ENCODE peak calls at places on chromosomes 11 and 22, in six cellular contexts. One of them, this sample, is unnamed.
A peak's percentile ranks its signal among the peaks of the same experiment; 100 is the strongest.

GRCh38 chr11:116948375-116948774 is 111.0 kb upstream of the APOA1 start:
- DNase-seq in breast epithelium: no peak
- DNase-seq in hepatocyte: no peak
- DNase-seq in adrenal gland: no peak
- DNase-seq in uterus: no peak
- DNase-seq in CD8-positive, alpha-beta memory T cell: no peak
- DNase-seq in this sample: no peak

GRCh38 chr11:88709567-88709966 is 356.2 kb downstream of the GRM5 start:
- DNase-seq in adrenal gland: no peak
- DNase-seq in hepatocyte: no peak
- DNase-seq in CD8-positive, alpha-beta memory T cell: no peak
- DNase-seq in breast epithelium: no peak
- DNase-seq in uterus: no peak
- DNase-seq in this sample: peak; percentile 25

GRCh38 chr22:22836635-22837034 is 51.0 kb upstream of the IGLL5 start:
- DNase-seq in uterus: no peak
- DNase-seq in breast epithelium: no peak
- DNase-seq in hepatocyte: no peak
- DNase-seq in CD8-positive, alpha-beta memory T cell: no peak
- DNase-seq in adrenal gland: no peak
- DNase-seq in this sample: no peak

GRCh38 chr11:123690490-123690889 is 36.1 kb upstream of the SCN3B start:
- DNase-seq in breast epithelium: no peak
- DNase-seq in adrenal gland: no peak
- DNase-seq in CD8-positive, alpha-beta memory T cell: no peak
- DNase-seq in uterus: no peak
- DNase-seq in hepatocyte: peak; percentile 33
- DNase-seq in this sample: no peak

GRCh38 chr22:17972385-17973181 is 51.8 kb downstream of the MICAL3 start:
- DNase-seq in uterus: peak; percentile 31
- DNase-seq in adrenal gland: peak; percentile 62
- DNase-seq in breast epithelium: no peak
- DNase-seq in hepatocyte: no peak
- DNase-seq in CD8-positive, alpha-beta memory T cell: no peak
- DNase-seq in this sample: no peak

GRCh38 chr11:66333896-66334604 is 2.2 kb downstream of the RIN1 start:
- DNase-seq in adrenal gland: no peak
- DNase-seq in breast epithelium: no peak
- DNase-seq in CD8-positive, alpha-beta memory T cell: no peak
- DNase-seq in uterus: no peak
- DNase-seq in hepatocyte: no peak
- DNase-seq in this sample: no peak

GRCh38 chr11:128670631-128671030 is 23.2 kb upstream of the FLI1 start:
- DNase-seq in hepatocyte: no peak
- DNase-seq in CD8-positive, alpha-beta memory T cell: no peak
- DNase-seq in breast epithelium: no peak
- DNase-seq in adrenal gland: no peak
- DNase-seq in uterus: no peak
- DNase-seq in this sample: no peak

GRCh38 chr22:30287626-30288413 is 1.5 kb downstream of the CASTOR1 start:
- DNase-seq in CD8-positive, alpha-beta memory T cell: peak; percentile 79
- DNase-seq in adrenal gland: peak; percentile 93
- DNase-seq in breast epithelium: peak; percentile 86
- DNase-seq in hepatocyte: peak; percentile 93
- DNase-seq in uterus: peak; percentile 88
- DNase-seq in this sample: peak; percentile 90

GRCh38 chr22:29854432-29854831 is 16.4 kb upstream of the ASCC2 start:
- DNase-seq in breast epithelium: no peak
- DNase-seq in CD8-positive, alpha-beta memory T cell: no peak
- DNase-seq in adrenal gland: no peak
- DNase-seq in hepatocyte: no peak
- DNase-seq in uterus: no peak
- DNase-seq in this sample: no peak

GRCh38 chr11:68279676-68280075 is 7.9 kb upstream of the C11orf24 start:
- DNase-seq in breast epithelium: no peak
- DNase-seq in adrenal gland: no peak
- DNase-seq in uterus: no peak
- DNase-seq in hepatocyte: no peak
- DNase-seq in CD8-positive, alpha-beta memory T cell: no peak
- DNase-seq in this sample: no peak

GRCh38 chr11:118448294-118448693 is 12.0 kb downstream of the KMT2A start:
- DNase-seq in breast epithelium: no peak
- DNase-seq in hepatocyte: no peak
- DNase-seq in adrenal gland: no peak
- DNase-seq in CD8-positive, alpha-beta memory T cell: no peak
- DNase-seq in uterus: no peak
- DNase-seq in this sample: no peak

GRCh38 chr11:107043242-107043991 is 25.1 kb upstream of the GUCY1A2 start:
- DNase-seq in CD8-positive, alpha-beta memory T cell: no peak
- DNase-seq in uterus: no peak
- DNase-seq in breast epithelium: no peak
- DNase-seq in hepatocyte: no peak
- DNase-seq in adrenal gland: no peak
- DNase-seq in this sample: no peak

GRCh38 chr11:94519478-94520084 is 7.3 kb downstream of the C11orf97 start:
- DNase-seq in uterus: no peak
- DNase-seq in breast epithelium: no peak
- DNase-seq in adrenal gland: no peak
- DNase-seq in CD8-positive, alpha-beta memory T cell: no peak
- DNase-seq in hepatocyte: peak; percentile 52
- DNase-seq in this sample: no peak

GRCh38 chr22:17103351-17103750 is 17.8 kb downstream of the TMEM121B start:
- DNase-seq in uterus: no peak
- DNase-seq in CD8-positive, alpha-beta memory T cell: no peak
- DNase-seq in breast epithelium: no peak
- DNase-seq in hepatocyte: no peak
- DNase-seq in adrenal gland: no peak
- DNase-seq in this sample: no peak

GRCh38 chr11:74179234-74180126 is 8.4 kb downstream of the PPME1 start:
- DNase-seq in breast epithelium: no peak
- DNase-seq in uterus: no peak
- DNase-seq in CD8-positive, alpha-beta memory T cell: no peak
- DNase-seq in adrenal gland: no peak
- DNase-seq in hepatocyte: no peak
- DNase-seq in this sample: no peak

GRCh38 chr22:27154717-27155116 is 497.3 kb downstream of the MIAT start:
- DNase-seq in breast epithelium: no peak
- DNase-seq in uterus: no peak
- DNase-seq in adrenal gland: peak; percentile 35
- DNase-seq in CD8-positive, alpha-beta memory T cell: no peak
- DNase-seq in hepatocyte: no peak
- DNase-seq in this sample: no peak

GRCh38 chr11:83363280-83363679 is 77.1 kb upstream of the CCDC90B start:
- DNase-seq in uterus: no peak
- DNase-seq in hepatocyte: no peak
- DNase-seq in adrenal gland: no peak
- DNase-seq in CD8-positive, alpha-beta memory T cell: no peak
- DNase-seq in breast epithelium: no peak
- DNase-seq in this sample: no peak

GRCh38 chr11:68663482-68664010 is 20.8 kb upstream of the GAL start:
- DNase-seq in adrenal gland: no peak
- DNase-seq in hepatocyte: no peak
- DNase-seq in breast epithelium: no peak
- DNase-seq in CD8-positive, alpha-beta memory T cell: no peak
- DNase-seq in uterus: no peak
- DNase-seq in this sample: no peak

GRCh38 chr22:20128902-20129746 is 2.5 kb upstream of the ZDHHC8 start:
- DNase-seq in adrenal gland: peak; percentile 68
- DNase-seq in breast epithelium: no peak
- DNase-seq in uterus: no peak
- DNase-seq in hepatocyte: no peak
- DNase-seq in CD8-positive, alpha-beta memory T cell: peak; percentile 40
- DNase-seq in this sample: peak; percentile 35

GRCh38 chr22:29000225-29000556 is 61.4 kb downstream of the C22orf31 start:
- DNase-seq in adrenal gland: no peak
- DNase-seq in hepatocyte: no peak
- DNase-seq in uterus: no peak
- DNase-seq in CD8-positive, alpha-beta memory T cell: no peak
- DNase-seq in breast epithelium: no peak
- DNase-seq in this sample: no peak

GRCh38 chr11:126478466-126478865 is 123.0 kb downstream of the ST3GAL4 start:
- DNase-seq in breast epithelium: no peak
- DNase-seq in hepatocyte: no peak
- DNase-seq in uterus: no peak
- DNase-seq in adrenal gland: no peak
- DNase-seq in CD8-positive, alpha-beta memory T cell: no peak
- DNase-seq in this sample: no peak

GRCh38 chr11:27451528-27451927 is 21.1 kb downstream of the LGR4 start:
- DNase-seq in uterus: no peak
- DNase-seq in adrenal gland: no peak
- DNase-seq in hepatocyte: no peak
- DNase-seq in CD8-positive, alpha-beta memory T cell: no peak
- DNase-seq in breast epithelium: no peak
- DNase-seq in this sample: no peak

DNA sequence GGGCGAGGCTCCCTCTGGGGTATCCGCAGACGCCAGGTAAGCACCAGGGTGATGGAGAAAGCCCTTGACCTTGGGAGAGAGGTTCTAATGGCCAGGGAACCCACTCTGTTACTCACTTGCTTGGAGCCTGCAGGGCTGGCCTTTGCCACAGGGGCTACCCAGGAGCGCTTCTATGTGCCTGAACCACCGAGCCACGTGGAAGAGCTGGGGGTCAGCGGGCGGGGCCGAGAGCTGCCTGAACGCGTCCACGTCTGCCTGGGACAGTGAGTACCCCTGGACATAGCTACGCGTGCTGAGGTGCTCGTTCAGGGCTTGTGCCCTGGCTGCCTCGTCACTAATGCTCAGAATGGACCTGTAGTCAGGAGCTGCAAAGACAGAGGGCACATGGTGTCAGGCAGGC is 9.6 kb downstream of the CARS1 start:
- DNase-seq in CD8-positive, alpha-beta memory T cell: no peak
- DNase-seq in uterus: no peak
- DNase-seq in adrenal gland: no peak
- DNase-seq in breast epithelium: no peak
- DNase-seq in hepatocyte: no peak
- DNase-seq in this sample: no peak
- H3K4me1 ChIP-seq in CD8-positive, alpha-beta memory T cell: peaks cover 19% of the 10 kb centered on the region
- H3K4me1 ChIP-seq in uterus: no peaks in the 10 kb centered on the region
- H3K4me1 ChIP-seq in adrenal gland: peaks cover 38% of the 10 kb centered on the region
- H3K4me1 ChIP-seq in breast epithelium: peaks cover 8% of the 10 kb centered on the region
- H3K4me1 ChIP-seq in hepatocyte: peaks cover 11% of the 10 kb centered on the region
- H3K4me1 ChIP-seq in this sample: no peaks in the 10 kb centered on the region

GRCh38 chr22:42646569-42647525 is 2.3 kb downstream of the CYB5R3 start:
- DNase-seq in breast epithelium: no peak
- DNase-seq in hepatocyte: peak; percentile 69
- DNase-seq in CD8-positive, alpha-beta memory T cell: no peak
- DNase-seq in adrenal gland: peak; percentile 82
- DNase-seq in uterus: peak; percentile 55
- DNase-seq in this sample: peak; percentile 73
- H3K4me1 ChIP-seq in breast epithelium: peaks cover 29% of the 10 kb centered on the region
- H3K4me1 ChIP-seq in hepatocyte: peaks cover 68% of the 10 kb centered on the region
- H3K4me1 ChIP-seq in CD8-positive, alpha-beta memory T cell: peaks cover 37% of the 10 kb centered on the region
- H3K4me1 ChIP-seq in adrenal gland: peaks cover 71% of the 10 kb centered on the region
- H3K4me1 ChIP-seq in uterus: peaks cover 12% of the 10 kb centered on the region
- H3K4me1 ChIP-seq in this sample: peaks cover 47% of the 10 kb centered on the region

GRCh38 chr11:855796-856195 is 13.1 kb downstream of the TSPAN4 start:
- DNase-seq in uterus: no peak
- DNase-seq in CD8-positive, alpha-beta memory T cell: no peak
- DNase-seq in hepatocyte: no peak
- DNase-seq in adrenal gland: no peak
- DNase-seq in breast epithelium: no peak
- DNase-seq in this sample: no peak
- H3K4me1 ChIP-seq in uterus: no peaks in the 10 kb centered on the region
- H3K4me1 ChIP-seq in CD8-positive, alpha-beta memory T cell: no peaks in the 10 kb centered on the region
- H3K4me1 ChIP-seq in hepatocyte: peaks cover 12% of the 10 kb centered on the region
- H3K4me1 ChIP-seq in adrenal gland: peaks cover 10% of the 10 kb centered on the region
- H3K4me1 ChIP-seq in breast epithelium: no peaks in the 10 kb centered on the region
- H3K4me1 ChIP-seq in this sample: peaks cover 6% of the 10 kb centered on the region

DNA sequence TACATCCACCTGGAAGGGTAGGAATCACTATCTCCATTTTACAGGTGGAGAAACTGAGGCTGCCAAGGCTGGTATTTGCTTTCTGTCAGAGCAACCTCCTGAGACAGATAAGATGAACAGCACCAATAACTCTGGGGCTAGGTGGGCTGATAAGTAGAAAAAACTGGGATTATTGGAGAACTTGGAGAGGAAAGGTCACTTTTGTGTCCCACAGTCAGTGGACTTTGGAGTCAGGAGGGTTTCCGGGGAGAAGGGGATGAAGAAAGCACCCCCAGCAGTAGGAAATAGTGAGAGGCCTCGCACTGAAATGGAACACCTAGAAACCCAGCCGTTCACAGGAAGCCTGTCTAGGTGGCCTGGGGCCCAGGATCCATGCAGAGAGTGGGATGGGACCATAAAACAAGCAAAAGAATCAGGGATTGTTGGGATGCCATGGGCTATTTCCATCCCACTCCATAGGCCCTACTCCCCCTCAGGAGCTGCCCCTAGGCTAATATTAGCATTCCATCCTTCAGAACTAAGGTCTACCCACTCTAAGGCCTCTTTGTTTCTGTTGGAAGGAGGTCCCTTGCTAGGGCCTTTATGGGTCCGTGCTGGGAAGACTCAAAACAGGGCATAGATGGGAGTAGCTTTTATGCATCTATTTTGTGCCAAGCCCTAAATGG is 31.0 kb upstream of the FCHSD2 start:
- DNase-seq in hepatocyte: no peak
- DNase-seq in uterus: no peak
- DNase-seq in breast epithelium: no peak
- DNase-seq in adrenal gland: no peak
- DNase-seq in CD8-positive, alpha-beta memory T cell: no peak
- DNase-seq in this sample: no peak
- H3K4me1 ChIP-seq in hepatocyte: peaks cover 19% of the 10 kb centered on the region
- H3K4me1 ChIP-seq in uterus: no peaks in the 10 kb centered on the region
- H3K4me1 ChIP-seq in breast epithelium: no peaks in the 10 kb centered on the region
- H3K4me1 ChIP-seq in adrenal gland: peaks cover 48% of the 10 kb centered on the region
- H3K4me1 ChIP-seq in CD8-positive, alpha-beta memory T cell: no peaks in the 10 kb centered on the region
- H3K4me1 ChIP-seq in this sample: no peaks in the 10 kb centered on the region

GRCh38 chr22:50302041-50302541 is 5.4 kb downstream of the PLXNB2 start:
- DNase-seq in hepatocyte: peak; percentile 47
- DNase-seq in adrenal gland: no peak
- DNase-seq in uterus: no peak
- DNase-seq in CD8-positive, alpha-beta memory T cell: no peak
- DNase-seq in breast epithelium: no peak
- DNase-seq in this sample: peak; percentile 73

GRCh38 chr22:50302564-50302963 is 4.9 kb downstream of the PLXNB2 start:
- DNase-seq in uterus: peak; percentile 46
- DNase-seq in adrenal gland: no peak
- DNase-seq in hepatocyte: no peak
- DNase-seq in CD8-positive, alpha-beta memory T cell: no peak
- DNase-seq in breast epithelium: no peak
- DNase-seq in this sample: no peak

GRCh38 chr22:50299724-50300619 is 7.5 kb downstream of the PLXNB2 start:
- DNase-seq in breast epithelium: no peak
- DNase-seq in adrenal gland: no peak
- DNase-seq in hepatocyte: peak; percentile 77
- DNase-seq in uterus: no peak
- DNase-seq in CD8-positive, alpha-beta memory T cell: no peak
- DNase-seq in this sample: peak; percentile 95

GRCh38 chr22:50300620-50301257 is 6.7 kb downstream of the PLXNB2 start:
- DNase-seq in breast epithelium: no peak
- DNase-seq in CD8-positive, alpha-beta memory T cell: no peak
- DNase-seq in hepatocyte: no peak
- DNase-seq in adrenal gland: no peak
- DNase-seq in uterus: no peak
- DNase-seq in this sample: no peak

GRCh38 chr22:50301581-50301991 is 5.9 kb downstream of the PLXNB2 start:
- DNase-seq in adrenal gland: no peak
- DNase-seq in CD8-positive, alpha-beta memory T cell: no peak
- DNase-seq in hepatocyte: peak; percentile 47
- DNase-seq in breast epithelium: no peak
- DNase-seq in uterus: no peak
- DNase-seq in this sample: no peak
- H3K4me1 ChIP-seq in adrenal gland: peaks cover 96% of the 10 kb centered on the region
- H3K4me1 ChIP-seq in CD8-positive, alpha-beta memory T cell: no peaks in the 10 kb centered on the region
- H3K4me1 ChIP-seq in hepatocyte: peaks cover 91% of the 10 kb centered on the region
- H3K4me1 ChIP-seq in breast epithelium: peaks cover 69% of the 10 kb centered on the region
- H3K4me1 ChIP-seq in uterus: peaks cover 27% of the 10 kb centered on the region
- H3K4me1 ChIP-seq in this sample: peaks cover 89% of the 10 kb centered on the region